ENCODE peak calls at places on chromosome 2, in six cellular contexts. L is Peyer's patch, N is tibial artery, F is uterus, H is astrocyte, U is H1. J is an unnamed sample. For H3K4me1, the result is how much of the 10 kb centered on the place peaks cover.

GRCh38 chr2:96106991-96107882 is 9.1 kb downstream of the ADRA2B start:
- DNase-seq in N (peak), L (peak), U (no peak), H (no peak), F (no peak), J (peak)

GRCh38 chr2:235091983-235092382 is 140.2 kb downstream of the SH3BP4 start:
- DNase-seq in L (no peak), H (no peak), N (no peak), U (no peak), F (no peak), J (no peak)

GRCh38 chr2:102975996-102976636 is 214.3 kb downstream of the TMEM182 start:
- DNase-seq in U (peak), H (peak), L (no peak), F (no peak), N (no peak), J (no peak)

GRCh38 chr2:78614747-78615146 is 410.8 kb upstream of the REG3G start:
- DNase-seq in L (no peak), H (no peak), N (no peak), F (no peak), U (no peak), J (no peak)

GRCh38 chr2:168343586-168343985 is 96.2 kb upstream of the STK39 start:
- DNase-seq in F (no peak), N (no peak), U (no peak), H (peak), L (no peak), J (no peak)

GRCh38 chr2:128028668-128029054 is 802 bp upstream of the SAP130 start:
- DNase-seq in H (no peak), L (no peak), N (no peak), U (no peak), F (no peak), J (no peak)

GRCh38 chr2:150167711-150168110 is 319.8 kb downstream of the RND3 start:
- DNase-seq in N (no peak), F (no peak), U (no peak), L (no peak), H (peak), J (no peak)

GRCh38 chr2:157898591-157898996 is 22.5 kb upstream of the ACVR1 start:
- DNase-seq in U (no peak), L (no peak), N (no peak), H (peak), F (peak), J (no peak)

GRCh38 chr2:165114345-165114943 is 89.4 kb downstream of the SCN3A start:
- DNase-seq in F (no peak), H (peak), N (no peak), L (no peak), U (no peak), J (no peak)

GRCh38 chr2:230627806-230628724 is 84.6 kb upstream of the CAB39 start:
- DNase-seq in H (peak), N (no peak), L (no peak), F (no peak), U (no peak), J (no peak)

GRCh38 chr2:181916726-181917377 is 25.3 kb downstream of the ITPRID2 start:
- DNase-seq in N (no peak), F (no peak), L (no peak), U (no peak), H (peak), J (no peak)

GRCh38 chr2:237895544-237896506 is 36.4 kb downstream of the RAMP1 start:
- DNase-seq in N (peak), L (no peak), F (peak), H (peak), U (no peak), J (peak)

DNA sequence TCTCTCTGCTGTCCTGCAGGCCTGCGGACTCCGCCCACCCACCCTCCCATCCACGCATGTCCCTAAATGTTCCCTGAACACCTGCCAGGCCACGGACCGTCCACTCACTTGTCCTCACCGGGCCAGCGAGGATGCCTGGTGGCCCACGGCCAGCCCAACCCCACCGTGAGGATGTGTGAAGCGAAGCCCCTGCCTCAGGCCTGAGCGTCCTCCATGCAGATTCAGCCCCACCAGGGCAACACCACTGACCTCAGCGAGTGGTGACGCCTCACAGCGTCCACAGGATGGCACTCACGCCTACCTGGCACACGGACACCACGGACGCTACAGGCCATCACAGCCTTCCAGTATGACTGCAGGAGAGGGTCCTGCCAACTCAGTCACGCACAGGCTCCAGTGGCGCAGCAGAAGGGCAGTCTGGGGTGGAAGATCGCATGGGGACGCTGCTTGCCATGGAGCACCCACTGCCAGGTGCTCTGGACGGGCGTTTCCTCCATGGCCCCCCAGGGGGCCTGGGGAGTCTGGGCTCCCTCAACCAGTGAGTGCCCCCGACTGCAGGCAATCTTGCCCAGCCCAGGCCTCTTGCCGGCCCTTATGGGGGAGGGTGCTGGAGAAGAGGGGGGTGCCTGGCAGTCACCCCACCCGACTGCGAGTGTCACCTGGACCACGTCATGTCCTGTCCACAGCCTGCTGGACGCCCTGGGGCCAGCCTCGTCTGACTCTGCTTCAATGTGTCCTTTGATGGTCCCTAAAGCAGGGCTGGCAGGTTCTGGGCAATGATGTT is 25.4 kb downstream of the HDAC4 start:
- DNase-seq in L (peak), U (peak), H (no peak), F (no peak), N (no peak), J (no peak)
- H3K4me1 ChIP-seq in L (under half), U (under half), H (under half), F (under half), N (under half), J (under half)

GRCh38 chr2:66538291-66538690 is 103.4 kb downstream of the MEIS1 start:
- DNase-seq in F (no peak), H (peak), U (no peak), N (no peak), L (no peak), J (no peak)

GRCh38 chr2:66536290-66536673 is 101.4 kb downstream of the MEIS1 start:
- DNase-seq in N (no peak), H (no peak), L (no peak), U (no peak), F (no peak), J (no peak)

GRCh38 chr2:66535574-66536289 is 100.8 kb downstream of the MEIS1 start:
- DNase-seq in U (no peak), H (no peak), F (no peak), N (no peak), L (no peak), J (no peak)

GRCh38 chr2:66539452-66539851 is 104.5 kb downstream of the MEIS1 start:
- DNase-seq in U (no peak), H (peak), N (no peak), F (no peak), L (no peak), J (no peak)

DNA sequence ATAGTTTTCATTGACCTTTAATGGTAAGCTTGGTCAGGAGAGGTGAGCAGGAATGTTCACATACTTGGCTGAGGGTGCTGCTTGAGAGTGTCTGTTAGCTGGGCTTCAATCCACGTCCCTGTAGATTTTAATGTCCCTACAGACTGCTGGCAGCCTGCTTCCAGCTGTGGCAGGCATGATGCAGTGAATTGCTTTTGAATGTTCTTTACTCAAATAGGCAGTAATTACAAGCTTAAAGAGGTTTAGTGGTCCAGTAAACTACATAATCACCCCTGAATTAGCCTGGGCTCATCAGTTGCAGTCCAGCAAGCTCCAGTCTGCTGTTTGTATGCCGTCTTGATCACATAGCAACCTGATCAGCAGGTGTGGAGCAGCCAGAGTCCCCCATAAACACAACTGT is 102.1 kb downstream of the MEIS1 start:
- DNase-seq in F (no peak), N (no peak), U (no peak), L (no peak), H (no peak), J (no peak)
- H3K27ac ChIP-seq in F (peak), N (no peak), U (no peak), L (no peak), H (no peak), J (no peak)

GRCh38 chr2:64792310-64792709 is 138.6 kb upstream of the SERTAD2 start:
- DNase-seq in N (no peak), U (no peak), F (no peak), L (no peak), H (no peak), J (no peak)
- TF ChIP-seq CTCF in N (no peak), U (no peak), F (peak), L (no peak), H (no peak), J (no peak)

GRCh38 chr2:236303935-236304334 is 39.7 kb upstream of the ASB18 start:
- DNase-seq in U (no peak), N (no peak), H (no peak), F (no peak), L (no peak), J (no peak)
- H3K4me1 ChIP-seq in U (under half), N (under half), H (under half), F (under half), L (under half), J (under half)

GRCh38 chr2:171404719-171405118 is 29.1 kb downstream of the METTL8 start:
- DNase-seq in H (no peak), U (no peak), N (no peak), L (no peak), F (no peak), J (no peak)
- H3K27ac ChIP-seq in H (peak), U (no peak), N (no peak), L (no peak), F (no peak), J (no peak)

DNA sequence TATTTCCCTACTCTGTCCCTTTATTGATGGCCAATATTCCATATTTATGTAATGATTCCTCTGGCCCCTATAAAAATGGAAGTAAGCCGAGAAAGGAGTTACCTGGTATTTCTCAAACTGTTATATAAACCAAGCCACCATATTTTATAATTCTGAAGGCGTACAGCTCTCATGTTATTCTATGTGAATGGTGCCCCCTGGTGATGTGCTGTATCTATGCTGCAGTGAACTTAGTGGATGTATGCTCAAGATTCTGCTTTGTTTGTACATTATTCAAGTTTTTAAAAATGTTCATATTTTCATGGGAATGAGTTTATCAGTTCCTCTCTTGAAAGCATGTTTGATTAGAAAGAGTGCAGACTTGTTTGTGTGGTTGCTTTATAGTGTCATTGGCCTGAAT is 194.5 kb upstream of the LRRTM1 start:
- DNase-seq in H (peak), F (no peak), U (no peak), L (no peak), N (no peak), J (no peak)
- TF ChIP-seq CTCF in H (peak), F (peak), U (no peak), L (no peak), N (no peak), J (peak)

GRCh38 chr2:240887631-240888030 is 8.3 kb downstream of the MAB21L4 start:
- DNase-seq in F (no peak), U (no peak), N (no peak), H (no peak), L (no peak), J (no peak)
- H3K4me1 ChIP-seq in F (under half), U (under half), N (under half), H (under half), L (under half), J (under half)

GRCh38 chr2:64939332-64939917 is 49.8 kb upstream of the SLC1A4 start:
- DNase-seq in F (no peak), U (no peak), L (no peak), H (no peak), N (no peak), J (no peak)
- H3K27ac ChIP-seq in F (no peak), U (no peak), L (peak), H (no peak), N (no peak), J (no peak)

GRCh38 chr2:238974510-238975166 is 126.8 kb downstream of the TWIST2 start:
- DNase-seq in U (no peak), L (peak), F (peak), H (peak), N (peak), J (no peak)
- TF ChIP-seq CTCF in U (peak), L (no peak), F (peak), H (peak), N (no peak), J (no peak)